ENCODE peak calls at places on chromosomes 13 and 19, in seven cellular contexts. D, N, C, Z, E, I and T are unnamed samples.

GRCh38 chr19:40889366-40889765 is 7.3 kb upstream of the CYP2A7 start:
- DNase-seq in N (no peak), Z (no peak), E (no peak), I (no peak), D (no peak), C (no peak), T (no peak)

GRCh38 chr13:25811506-25811905 is 240.3 kb downstream of the SHISA2 start:
- DNase-seq in Z (no peak), E (no peak), D (no peak), I (no peak), N (no peak), C (no peak), T (no peak)

GRCh38 chr19:14476663-14477401 is 1.7 kb upstream of the PTGER1 start:
- DNase-seq in I (peak), E (no peak), Z (no peak), D (peak), C (peak), N (peak), T (peak)

GRCh38 chr13:97477824-97478223 is 43.9 kb downstream of the RAP2A start:
- DNase-seq in D (no peak), C (no peak), I (no peak), N (no peak), E (no peak), Z (no peak), T (no peak)

GRCh38 chr19:12872941-12873890 is 8.0 kb downstream of the DNASE2 start:
- DNase-seq in Z (peak), C (peak), I (peak), E (peak), D (peak), N (peak), T (peak)

GRCh38 chr19:10510301-10510802 is 6.9 kb downstream of the S1PR5 start:
- DNase-seq in E (peak), C (peak), Z (no peak), I (no peak), D (no peak), N (no peak), T (no peak)

GRCh38 chr19:43778651-43779050 is 2.1 kb downstream of the KCNN4 start:
- DNase-seq in I (no peak), C (no peak), E (no peak), D (no peak), Z (no peak), N (no peak), T (no peak)

GRCh38 chr19:1492474-1493006 is 1.6 kb downstream of the REEP6 start:
- DNase-seq in C (no peak), N (no peak), D (no peak), Z (peak), E (no peak), I (no peak), T (no peak)

GRCh38 chr13:75411924-75412537 is 69.9 kb downstream of the TBC1D4 start:
- DNase-seq in Z (no peak), I (no peak), C (no peak), E (no peak), N (no peak), D (no peak), T (no peak)

GRCh38 chr13:103229674-103230073 is 163.5 kb upstream of the SLC10A2 start:
- DNase-seq in D (no peak), I (no peak), E (no peak), Z (no peak), N (no peak), C (no peak), T (no peak)

GRCh38 chr19:7596191-7596937 is 701 bp downstream of the CAMSAP3 start:
- DNase-seq in I (no peak), C (no peak), Z (peak), E (peak), D (no peak), N (no peak), T (no peak)

GRCh38 chr13:33452873-33453558 is 167.5 kb upstream of the STARD13 start:
- DNase-seq in C (no peak), N (no peak), Z (no peak), D (no peak), E (no peak), I (no peak), T (no peak)

GRCh38 chr13:101627556-101627943 is 175.1 kb downstream of the ITGBL1 start:
- DNase-seq in N (no peak), Z (no peak), I (peak), C (no peak), E (no peak), D (no peak), T (no peak)

GRCh38 chr19:13210941-13211340 is 60.7 kb downstream of the IER2 start:
- DNase-seq in I (no peak), D (no peak), E (no peak), N (no peak), Z (no peak), C (no peak), T (no peak)

GRCh38 chr13:72199640-72200039 is 332.6 kb upstream of the DACH1 start:
- DNase-seq in Z (no peak), D (no peak), N (no peak), E (no peak), C (no peak), I (no peak), T (no peak)

GRCh38 chr13:46129124-46129523 is 24.3 kb upstream of the CPB2 start:
- DNase-seq in I (no peak), Z (no peak), C (no peak), D (no peak), N (no peak), E (no peak), T (no peak)

GRCh38 chr13:40368123-40368891 is 298.1 kb downstream of the FOXO1 start:
- DNase-seq in D (no peak), Z (no peak), E (no peak), N (no peak), C (no peak), I (no peak), T (no peak)

GRCh38 chr19:51368366-51369282 is at the start of gene CLDND2:
- DNase-seq in D (no peak), E (no peak), Z (no peak), N (no peak), I (no peak), C (no peak), T (no peak)

GRCh38 chr13:97344250-97345175 is 89.5 kb upstream of the RAP2A start:
- DNase-seq in Z (no peak), N (peak), D (peak), I (peak), C (peak), E (peak), T (peak)

GRCh38 chr19:53980553-53981407 is 10.7 kb upstream of the CACNG6 start:
- DNase-seq in E (peak), D (peak), Z (no peak), C (peak), I (peak), N (no peak), T (peak)

DNA sequence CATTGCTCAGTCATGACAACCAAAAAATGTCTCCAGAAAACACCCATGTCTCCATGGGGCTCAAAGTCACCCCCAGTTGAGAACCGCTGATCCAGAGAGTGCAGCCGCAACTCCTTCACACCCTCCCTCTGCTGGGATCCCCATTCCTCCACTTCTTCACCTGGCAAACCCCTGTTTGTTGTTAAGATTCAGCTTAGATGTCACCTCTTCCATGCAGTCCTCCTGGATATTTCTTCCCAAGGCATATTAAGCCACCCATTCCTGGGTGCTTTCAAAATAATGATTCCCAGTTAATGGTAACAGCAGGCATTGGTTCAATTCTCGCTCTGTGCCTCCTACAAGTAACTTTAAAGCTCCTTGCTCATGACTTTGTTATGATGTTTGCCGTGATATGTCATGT is 4.0 kb downstream of the OR10H1 start:
- DNase-seq in N (no peak), D (no peak), E (no peak), I (no peak), C (no peak), Z (no peak), T (no peak)
- H3K4me3 ChIP-seq in N (no peak), D (no peak), E (no peak), I (no peak), C (no peak), Z (no peak), T (no peak)

GRCh38 chr13:113863511-113864302 is at the start of gene GAS6:
- DNase-seq in I (peak), D (peak), N (peak), Z (no peak), E (peak), C (peak), T (peak)
- H3K4me3 ChIP-seq in I (peak), D (peak), N (peak), Z (peak), E (peak), C (peak), T (peak)

GRCh38 chr13:98751397-98752110 is 918 bp downstream of the SLC15A1 start:
- DNase-seq in Z (no peak), E (peak), I (peak), C (no peak), D (peak), N (peak), T (peak)
- H3K4me3 ChIP-seq in Z (peak), E (peak), I (no peak), C (peak), D (peak), N (peak), T (no peak)

DNA sequence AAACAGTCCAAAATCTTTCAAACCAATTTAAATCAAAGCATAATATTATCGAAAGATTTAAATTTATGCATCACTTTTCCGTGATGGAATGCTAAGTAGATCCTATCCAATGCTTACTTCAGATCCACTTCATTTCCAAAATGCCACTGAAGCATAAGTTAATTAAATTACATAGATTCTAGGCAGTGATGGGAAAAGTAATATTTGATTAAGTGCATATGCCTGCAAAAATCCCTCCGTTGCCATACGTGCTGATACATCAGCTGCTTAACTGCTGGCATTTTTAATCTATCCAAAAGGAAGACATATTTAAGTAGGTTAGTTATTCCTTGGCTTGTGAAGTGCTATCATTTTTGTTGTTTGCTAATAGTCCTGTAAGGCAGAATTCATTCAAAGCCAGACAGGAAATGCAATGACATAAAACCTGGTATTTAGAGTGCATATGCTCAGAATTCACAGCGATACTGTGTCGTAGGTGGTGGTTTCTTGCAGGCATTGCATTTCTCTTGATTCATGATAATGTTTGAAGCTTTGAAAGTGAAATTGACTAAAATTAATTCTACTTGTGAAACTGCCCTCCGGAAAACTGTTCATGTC is 738.3 kb upstream of the GPC6 start:
- DNase-seq in N (no peak), C (no peak), D (no peak), E (no peak), Z (no peak), I (no peak), T (no peak)
- H3K4me3 ChIP-seq in N (no peak), C (no peak), D (no peak), E (no peak), Z (no peak), I (no peak), T (no peak)

DNA sequence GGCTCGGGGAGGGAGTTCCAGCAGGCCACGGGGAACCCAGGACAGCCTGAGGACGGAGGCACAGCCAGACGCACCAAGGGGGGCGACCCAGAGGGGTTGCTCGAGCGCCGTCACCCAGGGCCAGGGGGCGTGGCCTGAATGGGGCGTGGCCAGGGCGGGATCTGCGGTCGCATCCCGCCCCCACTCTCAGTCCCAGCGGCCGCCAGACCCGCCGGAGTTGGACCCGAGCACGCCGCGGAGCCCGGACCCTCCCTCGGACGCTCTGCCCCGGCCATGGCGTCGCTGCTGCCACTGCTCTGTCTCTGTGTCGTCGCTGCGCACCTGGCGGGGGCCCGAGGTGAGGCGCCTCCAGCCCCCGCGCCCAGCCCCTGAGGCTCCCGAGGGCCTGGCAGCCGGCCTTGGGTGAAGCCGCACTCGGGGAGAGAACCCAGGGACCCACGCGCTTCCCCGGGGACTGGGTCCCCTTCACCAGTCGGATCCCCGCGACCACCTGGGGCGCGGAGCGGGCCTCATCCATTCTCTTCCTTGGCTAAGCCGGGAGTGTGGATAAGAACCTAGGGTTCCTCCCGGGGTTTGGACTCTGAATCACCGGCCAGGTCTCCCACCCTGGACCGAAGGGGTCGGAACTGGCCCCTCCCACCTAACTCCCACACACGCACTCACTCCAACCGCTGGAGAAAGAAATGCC is at the start of gene CILP2:
- DNase-seq in D (no peak), N (no peak), Z (no peak), C (peak), E (peak), I (no peak), T (no peak)
- H3K4me3 ChIP-seq in D (no peak), N (peak), Z (peak), C (peak), E (peak), I (peak), T (no peak)

GRCh38 chr19:2974342-2974932 is 2.9 kb upstream of the TLE6 start:
- DNase-seq in C (peak), Z (no peak), N (no peak), D (peak), I (no peak), E (no peak), T (no peak)

GRCh38 chr19:2978467-2978767 is 1.1 kb downstream of the TLE6 start:
- DNase-seq in I (no peak), Z (no peak), C (no peak), N (no peak), E (no peak), D (no peak), T (no peak)

GRCh38 chr19:2977001-2977685 is at the start of gene TLE6:
- DNase-seq in N (peak), C (peak), D (peak), Z (peak), I (peak), E (peak), T (peak)

GRCh38 chr19:2976609-2977000 is 759 bp upstream of the TLE6 start:
- DNase-seq in C (no peak), N (no peak), E (peak), Z (no peak), I (no peak), D (no peak), T (no peak)

GRCh38 chr19:2977686-2978466 is 512 bp downstream of the TLE6 start:
- DNase-seq in E (no peak), C (no peak), N (no peak), D (no peak), Z (peak), I (no peak), T (no peak)
- H3K4me3 ChIP-seq in E (peak), C (no peak), N (peak), D (no peak), Z (peak), I (no peak), T (peak)

GRCh38 chr19:16496613-16496983 is 404 bp downstream of the C19orf44 start:
- DNase-seq in C (peak), E (peak), N (peak), I (peak), Z (no peak), D (peak), T (peak)

GRCh38 chr19:16497837-16498236 is 1.6 kb downstream of the C19orf44 start:
- DNase-seq in D (no peak), Z (no peak), N (no peak), E (no peak), C (no peak), I (no peak), T (no peak)

GRCh38 chr19:16495982-16496612 is at the start of the genes C19orf44 and CALR3:
- DNase-seq in C (peak), D (peak), E (peak), N (peak), I (peak), Z (peak), T (peak)

GRCh38 chr19:16497042-16497441 is 848 bp downstream of the C19orf44 start:
- DNase-seq in I (no peak), E (no peak), D (no peak), N (no peak), C (no peak), Z (no peak), T (peak)
- H3K4me3 ChIP-seq in I (peak), E (peak), D (peak), N (peak), C (peak), Z (peak), T (peak)

GRCh38 chr19:15506074-15506565 is 2.2 kb upstream of the CYP4F22 start:
- DNase-seq in Z (no peak), C (no peak), N (no peak), E (no peak), I (no peak), D (no peak), T (no peak)

GRCh38 chr19:15507068-15508034 is 974 bp upstream of the CYP4F22 start:
- DNase-seq in C (no peak), D (no peak), Z (no peak), E (no peak), N (no peak), I (no peak), T (no peak)

GRCh38 chr19:15511671-15512424 is 3.5 kb downstream of the CYP4F22 start:
- DNase-seq in Z (no peak), N (no peak), E (no peak), D (no peak), I (no peak), C (no peak), T (no peak)

GRCh38 chr19:15502264-15502663 is 6.1 kb upstream of the CYP4F22 start:
- DNase-seq in C (no peak), E (no peak), I (no peak), N (no peak), D (no peak), Z (no peak), T (no peak)

DNA sequence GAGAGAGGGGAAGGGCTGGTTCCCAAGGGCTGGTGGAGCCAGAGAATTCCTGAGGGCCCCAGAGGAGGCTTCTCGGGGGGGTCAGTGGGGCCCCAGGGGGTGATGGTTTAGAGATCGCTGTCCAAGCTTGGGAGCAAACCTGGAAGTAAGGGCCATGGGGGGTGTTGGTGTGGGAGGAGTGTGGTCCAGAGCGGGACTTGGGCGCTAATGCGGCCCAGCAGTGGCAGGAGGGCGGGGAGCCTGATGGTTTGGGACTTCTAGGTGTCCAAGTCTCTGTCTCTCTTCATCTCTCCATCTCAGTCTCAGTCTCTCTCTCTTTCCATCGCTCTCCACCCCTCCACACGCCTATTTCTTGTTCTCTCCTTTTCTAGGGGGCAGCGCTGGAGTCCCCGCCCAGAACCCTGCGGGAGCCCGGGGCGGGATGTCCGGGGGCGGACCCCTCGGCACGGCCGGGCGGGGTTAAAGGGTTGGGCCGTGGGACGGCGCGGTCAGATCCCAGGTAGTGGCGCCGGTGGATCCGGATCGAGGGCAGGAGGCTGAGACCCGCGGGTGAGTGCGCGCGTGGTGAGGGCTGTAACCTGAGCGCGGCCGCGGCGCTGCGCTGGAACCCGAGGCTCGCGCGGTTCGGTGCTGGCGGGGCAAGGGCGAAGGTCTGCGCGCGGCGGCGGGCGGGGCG is at the start of gene CYP4F22:
- DNase-seq in C (no peak), Z (no peak), E (peak), I (no peak), N (no peak), D (no peak), T (no peak)
- H3K4me3 ChIP-seq in C (peak), Z (peak), E (peak), I (no peak), N (no peak), D (no peak), T (peak)

GRCh38 chr19:48330012-48330681 is 4.8 kb downstream of the EMP3 start:
- DNase-seq in E (peak), Z (peak), N (no peak), I (no peak), C (peak), D (no peak), T (no peak)

GRCh38 chr19:48332662-48333466 is 7.5 kb downstream of the EMP3 start:
- DNase-seq in D (peak), I (peak), C (peak), Z (peak), E (peak), N (peak), T (peak)

GRCh38 chr19:48329167-48329891 is 4.0 kb downstream of the EMP3 start:
- DNase-seq in I (peak), E (peak), C (no peak), N (peak), Z (no peak), D (peak), T (no peak)

GRCh38 chr19:48333467-48334384 is 8.4 kb downstream of the EMP3 start:
- DNase-seq in E (peak), N (peak), I (peak), Z (peak), D (peak), C (peak), T (peak)

DNA sequence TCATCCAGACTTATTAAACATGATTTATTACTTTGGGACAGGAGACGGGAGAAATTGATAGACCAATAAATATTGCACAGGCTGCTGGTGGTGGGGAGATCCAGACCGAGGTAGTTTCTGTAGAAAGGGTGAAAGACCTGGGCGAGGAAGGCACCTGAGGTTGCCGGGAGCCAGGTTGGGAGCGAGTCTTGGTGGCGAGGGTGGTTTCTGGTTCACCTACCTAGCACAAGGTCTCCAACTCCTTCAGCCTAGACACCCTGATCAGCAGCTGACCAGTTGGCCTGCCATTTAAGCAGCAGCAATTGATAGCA is 7.0 kb downstream of the EMP3 start:
- DNase-seq in Z (no peak), I (no peak), E (no peak), D (no peak), C (no peak), N (no peak), T (no peak)
- H3K4me3 ChIP-seq in Z (peak), I (no peak), E (peak), D (peak), C (no peak), N (no peak), T (no peak)